ENCODE peak calls at places on chromosomes 1 and 21, in seven cellular contexts. G is breast epithelium, S is HCT116, D is endothelial cell of umbilical vein, O is sigmoid colon, P is transverse colon, L is suprapubic skin. U is an unnamed sample.

GRCh38 chr1:39478536-39478935 is 12.9 kb upstream of the BMP8A start:
- DNase-seq in O (no peak), P (no peak), L (no peak), D (no peak), S (no peak), G (no peak), U (no peak)

GRCh38 chr1:112904071-112904830 is 51.7 kb downstream of the SLC16A1 start:
- DNase-seq in S (peak; percentile 36), O (no peak), L (no peak), D (no peak), G (no peak), P (no peak), U (no peak)

GRCh38 chr1:31723828-31724359 is 20.1 kb upstream of the COL16A1 start:
- DNase-seq in S (no peak), G (peak; percentile 70), D (peak; percentile 62), O (no peak), P (peak; percentile 72), L (no peak), U (no peak)

GRCh38 chr21:25850126-25850831 is 115.5 kb downstream of the GABPA start:
- DNase-seq in S (no peak), P (no peak), G (no peak), D (no peak), L (no peak), O (no peak), U (no peak)

GRCh38 chr1:54517536-54517935 is 30.5 kb upstream of the ACOT11 start:
- DNase-seq in P (no peak), O (no peak), L (no peak), D (no peak), G (no peak), S (no peak), U (no peak)

GRCh38 chr1:114122891-114123621 is 30.6 kb downstream of the SYT6 start:
- DNase-seq in O (peak; percentile 50), D (no peak), L (no peak), S (no peak), P (no peak), G (no peak), U (no peak)

GRCh38 chr1:6485937-6486250 is 5.6 kb downstream of the PLEKHG5 start:
- DNase-seq in O (no peak), P (no peak), G (no peak), L (no peak), S (no peak), D (peak; percentile 41), U (no peak)

GRCh38 chr1:13760921-13761320 is 60.9 kb downstream of the PRDM2 start:
- DNase-seq in G (no peak), P (no peak), D (no peak), O (no peak), L (no peak), S (no peak), U (no peak)

GRCh38 chr21:35840197-35840799 is 220.0 kb downstream of the SETD4 start:
- DNase-seq in P (peak; percentile 52), S (peak; percentile 72), L (no peak), G (no peak), D (peak; percentile 78), O (peak; percentile 75), U (no peak)

GRCh38 chr1:155064109-155064812 is 721 bp downstream of the EFNA4 start:
- DNase-seq in S (no peak), D (peak; percentile 54), L (no peak), P (peak; percentile 42), G (no peak), O (no peak), U (no peak)

GRCh38 chr1:59401581-59401980 is 104.7 kb downstream of the FGGY start:
- DNase-seq in G (no peak), D (no peak), P (no peak), S (no peak), O (no peak), L (no peak), U (no peak)

GRCh38 chr1:204087893-204088528 is 15.1 kb downstream of the SOX13 start:
- DNase-seq in L (peak; percentile 84), G (no peak), O (peak; percentile 94), S (no peak), P (peak; percentile 48), D (no peak), U (no peak)

GRCh38 chr1:244163861-244164562 is 112.9 kb downstream of the ZBTB18 start:
- DNase-seq in S (peak; percentile 83), O (no peak), D (peak; percentile 95), L (no peak), G (no peak), P (no peak), U (no peak)

GRCh38 chr1:168121314-168122029 is 15.3 kb downstream of the GPR161 start:
- DNase-seq in G (no peak), P (peak; percentile 41), D (no peak), O (peak; percentile 87), S (no peak), L (peak; percentile 74), U (no peak)

DNA sequence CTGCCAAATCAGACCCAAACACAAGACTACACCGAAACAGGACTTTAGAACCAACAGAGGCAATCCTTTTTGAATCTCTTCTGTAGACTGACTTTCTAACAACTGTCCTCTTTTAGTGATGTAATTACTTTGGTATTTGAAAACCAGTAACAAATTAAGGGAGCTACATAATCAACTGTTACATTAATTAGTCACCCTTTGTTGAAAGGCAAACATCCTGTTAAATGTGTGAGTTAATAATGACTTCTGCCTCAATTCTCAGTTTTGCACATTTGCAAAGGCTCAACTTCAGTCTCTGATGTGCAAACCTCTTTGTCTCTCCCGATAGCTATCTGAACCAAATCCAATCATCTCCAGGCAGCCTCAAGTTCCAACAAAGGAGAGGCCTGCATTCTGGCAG is 135.4 kb upstream of the C8B start:
- DNase-seq in P (no peak), G (no peak), L (no peak), S (no peak), D (no peak), O (no peak), U (no peak)
- TF ChIP-seq POLR2A in P (no peak), G (no peak), L (no peak), S (no peak), D (no peak), O (no peak), U (no peak)

GRCh38 chr1:83856381-83856780 is 142.6 kb downstream of the TTLL7 start:
- DNase-seq in P (no peak), S (no peak), D (no peak), L (no peak), O (no peak), G (no peak), U (no peak)
- TF ChIP-seq POLR2AphosphoS5 in P (no peak), S (no peak), D (no peak), L (no peak), O (no peak), G (no peak), U (no peak)

GRCh38 chr1:173504268-173504667 is 27.1 kb downstream of the PRDX6 start:
- DNase-seq in D (no peak), S (no peak), P (no peak), G (no peak), O (no peak), L (no peak), U (no peak)
- TF ChIP-seq POLR2A in D (no peak), S (no peak), P (no peak), G (no peak), O (no peak), L (no peak), U (no peak)

DNA sequence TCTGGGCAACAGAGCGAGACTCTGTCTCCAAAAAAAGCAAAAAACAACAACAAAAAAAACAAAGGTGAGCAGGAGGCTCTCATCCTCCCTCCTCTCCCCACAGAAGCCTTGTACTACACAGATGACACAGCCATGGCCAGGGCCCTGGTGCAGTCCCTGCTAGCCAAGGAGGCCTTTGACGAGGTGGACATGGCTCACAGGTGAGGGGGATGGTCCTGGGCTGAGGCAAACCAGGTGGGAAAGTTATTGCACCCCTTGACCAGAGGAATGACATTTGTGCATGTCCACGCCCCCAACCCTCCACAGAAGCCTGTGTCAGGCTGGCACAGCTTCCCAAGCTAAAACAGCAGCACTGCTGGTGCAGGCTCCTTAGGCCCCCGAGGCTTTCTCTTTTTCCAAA is 2.4 kb downstream of the ADPRS start:
- DNase-seq in G (no peak), P (no peak), D (no peak), L (peak; percentile 48), S (no peak), O (peak; percentile 35), U (no peak)
- TF ChIP-seq POLR2AphosphoS5 in G (no peak), P (no peak), D (no peak), L (no peak), S (no peak), O (no peak), U (peak; percentile 24)

DNA sequence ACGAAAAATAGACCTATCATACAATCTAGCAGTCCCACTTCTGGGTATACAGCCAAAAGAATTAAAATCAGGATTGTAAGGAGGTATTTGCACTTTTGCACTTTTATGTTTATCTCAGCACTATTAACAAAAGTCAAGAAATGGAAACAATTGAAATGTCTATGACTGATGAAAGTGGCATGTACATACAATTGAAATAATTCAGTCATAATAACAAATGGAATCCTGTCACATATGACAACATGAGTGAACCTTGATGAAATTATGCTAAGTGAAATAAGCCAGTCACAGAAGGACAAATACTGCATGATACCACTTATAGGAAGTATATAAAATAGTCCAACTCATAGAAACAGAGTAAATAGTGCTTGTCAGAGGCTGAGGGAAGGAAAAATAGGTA is 3.3 kb upstream of the SPTA1 start:
- DNase-seq in S (no peak), O (no peak), L (no peak), D (no peak), G (no peak), P (no peak), U (no peak)
- TF ChIP-seq POLR2A in S (no peak), O (no peak), L (no peak), D (no peak), G (no peak), P (no peak), U (no peak)